ENCODE peak calls at places on chromosomes 12 and 14, in eight cellular contexts. One of them, this sample, is unnamed.

GRCh38 chr12:19689226-19689625 is 249.9 kb downstream of the AEBP2 start:
- DNase-seq in tibial nerve: no peak
- DNase-seq in PC-9: no peak
- DNase-seq in A549: no peak
- DNase-seq in iPS DF 19.7: no peak
- DNase-seq in ELR: no peak
- DNase-seq in Calu3: no peak
- DNase-seq in cerebellar cortex: no peak
- DNase-seq in this sample: peak

GRCh38 chr12:113370923-113371682 is 12.7 kb downstream of the PLBD2 start:
- DNase-seq in tibial nerve: no peak
- DNase-seq in iPS DF 19.7: no peak
- DNase-seq in PC-9: no peak
- DNase-seq in A549: no peak
- DNase-seq in ELR: no peak
- DNase-seq in Calu3: no peak
- DNase-seq in cerebellar cortex: no peak
- DNase-seq in this sample: no peak

GRCh38 chr12:3275171-3276041 is 198.2 kb downstream of the TSPAN9 start:
- DNase-seq in Calu3: peak
- DNase-seq in iPS DF 19.7: no peak
- DNase-seq in cerebellar cortex: peak
- DNase-seq in tibial nerve: peak
- DNase-seq in PC-9: peak
- DNase-seq in ELR: peak
- DNase-seq in A549: peak
- DNase-seq in this sample: peak

GRCh38 chr12:65894127-65894526 is 69.8 kb downstream of the HMGA2 start:
- DNase-seq in iPS DF 19.7: no peak
- DNase-seq in Calu3: no peak
- DNase-seq in A549: no peak
- DNase-seq in cerebellar cortex: no peak
- DNase-seq in PC-9: no peak
- DNase-seq in ELR: peak
- DNase-seq in tibial nerve: no peak
- DNase-seq in this sample: no peak

GRCh38 chr12:13210543-13211190 is 14.1 kb downstream of the EMP1 start:
- DNase-seq in cerebellar cortex: no peak
- DNase-seq in PC-9: no peak
- DNase-seq in tibial nerve: no peak
- DNase-seq in A549: no peak
- DNase-seq in iPS DF 19.7: no peak
- DNase-seq in Calu3: no peak
- DNase-seq in ELR: peak
- DNase-seq in this sample: no peak

GRCh38 chr12:117513353-117513752 is 151.9 kb upstream of the NOS1 start:
- DNase-seq in ELR: no peak
- DNase-seq in A549: no peak
- DNase-seq in cerebellar cortex: peak
- DNase-seq in PC-9: no peak
- DNase-seq in Calu3: no peak
- DNase-seq in iPS DF 19.7: no peak
- DNase-seq in tibial nerve: no peak
- DNase-seq in this sample: peak

GRCh38 chr12:96431067-96431466 is 30.8 kb upstream of the CDK17 start:
- DNase-seq in A549: no peak
- DNase-seq in ELR: peak
- DNase-seq in PC-9: no peak
- DNase-seq in Calu3: no peak
- DNase-seq in cerebellar cortex: no peak
- DNase-seq in tibial nerve: no peak
- DNase-seq in iPS DF 19.7: no peak
- DNase-seq in this sample: no peak

GRCh38 chr14:96904201-96904600 is 107.0 kb downstream of the VRK1 start:
- DNase-seq in ELR: no peak
- DNase-seq in A549: peak
- DNase-seq in Calu3: no peak
- DNase-seq in iPS DF 19.7: no peak
- DNase-seq in tibial nerve: no peak
- DNase-seq in cerebellar cortex: no peak
- DNase-seq in PC-9: peak
- DNase-seq in this sample: no peak

GRCh38 chr12:109592905-109593272 is 19.3 kb downstream of the MVK start:
- DNase-seq in PC-9: no peak
- DNase-seq in ELR: no peak
- DNase-seq in Calu3: no peak
- DNase-seq in A549: no peak
- DNase-seq in tibial nerve: no peak
- DNase-seq in iPS DF 19.7: no peak
- DNase-seq in cerebellar cortex: peak
- DNase-seq in this sample: no peak